ENCODE peak calls at places on chromosome 19, in seven cellular contexts. Q is stimulated activated CD4-positive, alpha-beta T cell treated with anti-CD3 and anti-CD28 coated beads, Interleukin-1b, Interleukin-23, amount 100 ng/mL, for 1 hour; J is activated CD4-positive, alpha-beta T cell treated with anti-CD3 and anti-CD28 coated beads, Interleukin-2, amount 50 U/mL, for 48 hours; Y is Daoy; G is dermis blood vessel endothelial cell; B is GM20000; E is H4. X is an unnamed sample.

GRCh38 chr19:50387176-50387867 is 3.2 kb downstream of the POLD1 start:
- DNase-seq in Q (no peak), B (no peak), Y (peak; percentile 42), J (no peak), G (peak; percentile 44), E (no peak), X (no peak)

GRCh38 chr19:8466018-8466417 is 21.2 kb downstream of the HNRNPM start:
- DNase-seq in E (no peak), J (no peak), Y (no peak), B (no peak), G (no peak), Q (no peak), X (no peak)

GRCh38 chr19:43623889-43624670 is 4.7 kb upstream of the ZNF428 start:
- DNase-seq in G (no peak), Y (no peak), J (no peak), Q (no peak), E (no peak), B (no peak), X (no peak)

GRCh38 chr19:12664406-12665280 is 1.9 kb downstream of the MAN2B1 start:
- DNase-seq in B (no peak), G (no peak), E (no peak), J (peak; percentile 24), Y (no peak), Q (no peak), X (no peak)

GRCh38 chr19:52473655-52474350 is 20.4 kb downstream of the ZNF578 start:
- DNase-seq in G (peak; percentile 6), B (no peak), E (no peak), J (no peak), Y (no peak), Q (no peak), X (no peak)

GRCh38 chr19:6064016-6064702 is 46.1 kb downstream of the RFX2 start:
- DNase-seq in Q (no peak), Y (peak; percentile 44), G (peak; percentile 23), B (no peak), E (no peak), J (no peak), X (no peak)

GRCh38 chr19:13042443-13043130 is 47.3 kb downstream of the NFIX start:
- DNase-seq in J (no peak), B (no peak), E (no peak), Y (no peak), Q (no peak), G (no peak), X (no peak)

GRCh38 chr19:42066075-42066754 is 3.8 kb downstream of the GRIK5 start:
- DNase-seq in E (no peak), Y (peak; percentile 62), Q (no peak), J (no peak), G (peak; percentile 17), B (no peak), X (no peak)

GRCh38 chr19:41422955-41423354 is 4.2 kb downstream of the B3GNT8 start:
- DNase-seq in Y (no peak), E (no peak), G (no peak), B (no peak), J (no peak), Q (no peak), X (no peak)